ENCODE peak calls at places on chromosomes 1 and 21, in four cellular contexts. M is CD4-positive, CD25-positive, alpha-beta regulatory T cell; R is activated CD8-positive, alpha-beta memory T cell treated with anti-CD3 and anti-CD28 coated beads, Interleukin-2, amount 50 U/mL, for 48 hours; T is cardiac fibroblast. A is an unnamed sample.
A peak's percentile ranks its signal among the peaks of the same experiment; 100 is the strongest.

GRCh38 chr1:22351757-22352080 is 99.9 kb upstream of the ZBTB40 start:
- DNase-seq in R (no peak), M (no peak), T (no peak), A (peak; percentile 15)

GRCh38 chr1:231606712-231607111 is 19.9 kb upstream of the DISC1 start:
- DNase-seq in R (no peak), M (no peak), T (peak; percentile 20), A (no peak)

GRCh38 chr21:18782721-18783120 is 379.1 kb upstream of the TMPRSS15 start:
- DNase-seq in T (no peak), R (no peak), M (no peak), A (no peak)

GRCh38 chr1:208238710-208239517 is 5.3 kb downstream of the PLXNA2 start:
- DNase-seq in T (peak; percentile 80), R (no peak), M (no peak), A (no peak)

GRCh38 chr1:202207292-202207691 is 13.7 kb downstream of the LGR6 start:
- DNase-seq in M (no peak), T (peak; percentile 86), R (no peak), A (peak; percentile 44)

GRCh38 chr21:18716578-18717138 is 313.1 kb upstream of the TMPRSS15 start:
- DNase-seq in M (no peak), R (no peak), T (no peak), A (no peak)

GRCh38 chr1:26161408-26162219 is 2.7 kb downstream of the FAM110D start:
- DNase-seq in T (peak; percentile 51), M (no peak), R (peak; percentile 76), A (peak; percentile 60)

GRCh38 chr1:115654663-115655306 is 13.0 kb downstream of the VANGL1 start:
- DNase-seq in M (no peak), R (no peak), T (peak; percentile 50), A (peak; percentile 45)

A was measured in iPS-NIHi11.